ENCODE peak calls at places on chromosome 21, in six cellular contexts. One of them, this sample, is unnamed.

GRCh38 chr21:43782741-43783700 is 6.4 kb upstream of the RRP1 start:
- DNase-seq in OCI-LY7: no peak
- DNase-seq in stomach: no peak
- DNase-seq in lower lobe of right lung: no peak
- DNase-seq in left ventricle myocardium inferior: no peak
- DNase-seq in right cardiac atrium: no peak
- DNase-seq in this sample: no peak

GRCh38 chr21:29105218-29105617 is 25.2 kb upstream of the MAP3K7CL start:
- DNase-seq in stomach: no peak
- DNase-seq in lower lobe of right lung: no peak
- DNase-seq in right cardiac atrium: no peak
- DNase-seq in OCI-LY7: no peak
- DNase-seq in left ventricle myocardium inferior: no peak
- DNase-seq in this sample: no peak

GRCh38 chr21:22880573-22880972 is 1882.4 kb downstream of the NCAM2 start:
- DNase-seq in right cardiac atrium: no peak
- DNase-seq in left ventricle myocardium inferior: no peak
- DNase-seq in lower lobe of right lung: no peak
- DNase-seq in OCI-LY7: no peak
- DNase-seq in stomach: no peak
- DNase-seq in this sample: no peak

GRCh38 chr21:23853796-23854379 is 1753.4 kb downstream of the MRPL39 start:
- DNase-seq in OCI-LY7: peak; percentile 2
- DNase-seq in left ventricle myocardium inferior: no peak
- DNase-seq in lower lobe of right lung: no peak
- DNase-seq in stomach: no peak
- DNase-seq in right cardiac atrium: no peak
- DNase-seq in this sample: peak; percentile 22

GRCh38 chr21:36846624-36847023 is 119.8 kb downstream of the HLCS start:
- DNase-seq in left ventricle myocardium inferior: no peak
- DNase-seq in lower lobe of right lung: no peak
- DNase-seq in OCI-LY7: no peak
- DNase-seq in stomach: no peak
- DNase-seq in right cardiac atrium: no peak
- DNase-seq in this sample: no peak

GRCh38 chr21:26135520-26135919 is 35.0 kb downstream of the APP start:
- DNase-seq in lower lobe of right lung: no peak
- DNase-seq in left ventricle myocardium inferior: no peak
- DNase-seq in stomach: no peak
- DNase-seq in right cardiac atrium: no peak
- DNase-seq in OCI-LY7: no peak
- DNase-seq in this sample: no peak

GRCh38 chr21:26469789-26470188 is 103.3 kb downstream of the CYYR1 start:
- DNase-seq in right cardiac atrium: peak; percentile 2
- DNase-seq in lower lobe of right lung: no peak
- DNase-seq in stomach: no peak
- DNase-seq in OCI-LY7: no peak
- DNase-seq in left ventricle myocardium inferior: no peak
- DNase-seq in this sample: no peak

GRCh38 chr21:30408782-30409494 is 13.1 kb downstream of the KRTAP13-1 start:
- DNase-seq in right cardiac atrium: peak; percentile 46
- DNase-seq in lower lobe of right lung: peak; percentile 69
- DNase-seq in stomach: peak; percentile 66
- DNase-seq in OCI-LY7: no peak
- DNase-seq in left ventricle myocardium inferior: no peak
- DNase-seq in this sample: peak; percentile 34

GRCh38 chr21:41168391-41169257 is 664 bp downstream of the BACE2 start:
- DNase-seq in left ventricle myocardium inferior: peak; percentile 42
- DNase-seq in stomach: peak; percentile 56
- DNase-seq in right cardiac atrium: peak; percentile 79
- DNase-seq in OCI-LY7: no peak
- DNase-seq in lower lobe of right lung: peak; percentile 55
- DNase-seq in this sample: no peak

GRCh38 chr21:36323032-36323431 is 3.0 kb downstream of the MORC3 start:
- DNase-seq in right cardiac atrium: no peak
- DNase-seq in stomach: no peak
- DNase-seq in OCI-LY7: no peak
- DNase-seq in left ventricle myocardium inferior: no peak
- DNase-seq in lower lobe of right lung: no peak
- DNase-seq in this sample: no peak

GRCh38 chr21:40466893-40467483 is 380.0 kb downstream of the DSCAM start:
- DNase-seq in stomach: no peak
- DNase-seq in OCI-LY7: peak; percentile 4
- DNase-seq in lower lobe of right lung: no peak
- DNase-seq in right cardiac atrium: no peak
- DNase-seq in left ventricle myocardium inferior: no peak
- DNase-seq in this sample: peak; percentile 2

GRCh38 chr21:34613679-34614442 is 1.1 kb downstream of the RCAN1 start:
- DNase-seq in OCI-LY7: no peak
- DNase-seq in lower lobe of right lung: no peak
- DNase-seq in stomach: no peak
- DNase-seq in left ventricle myocardium inferior: no peak
- DNase-seq in right cardiac atrium: no peak
- DNase-seq in this sample: no peak

GRCh38 chr21:26945916-26946315 is 21.0 kb downstream of the ADAMTS5 start:
- DNase-seq in lower lobe of right lung: peak; percentile 49
- DNase-seq in left ventricle myocardium inferior: peak; percentile 35
- DNase-seq in right cardiac atrium: no peak
- DNase-seq in OCI-LY7: no peak
- DNase-seq in stomach: no peak
- DNase-seq in this sample: no peak

GRCh38 chr21:44285547-44285992 is at the start of gene AIRE:
- DNase-seq in lower lobe of right lung: no peak
- DNase-seq in left ventricle myocardium inferior: no peak
- DNase-seq in stomach: no peak
- DNase-seq in right cardiac atrium: peak; percentile 62
- DNase-seq in OCI-LY7: no peak
- DNase-seq in this sample: no peak

GRCh38 chr21:38351961-38352521 is 95.2 kb downstream of the KCNJ15 start:
- DNase-seq in left ventricle myocardium inferior: no peak
- DNase-seq in OCI-LY7: no peak
- DNase-seq in right cardiac atrium: no peak
- DNase-seq in stomach: no peak
- DNase-seq in lower lobe of right lung: no peak
- DNase-seq in this sample: no peak

GRCh38 chr21:35562876-35563275 is 497.4 kb downstream of the SETD4 start:
- DNase-seq in left ventricle myocardium inferior: no peak
- DNase-seq in stomach: no peak
- DNase-seq in OCI-LY7: no peak
- DNase-seq in right cardiac atrium: no peak
- DNase-seq in lower lobe of right lung: no peak
- DNase-seq in this sample: no peak

GRCh38 chr21:38997756-38998155 is 185.5 kb downstream of the PSMG1 start:
- DNase-seq in OCI-LY7: no peak
- DNase-seq in right cardiac atrium: no peak
- DNase-seq in left ventricle myocardium inferior: no peak
- DNase-seq in stomach: no peak
- DNase-seq in lower lobe of right lung: no peak
- DNase-seq in this sample: no peak

GRCh38 chr21:33789697-33790096 is 125.9 kb downstream of the ATP5PO start:
- DNase-seq in left ventricle myocardium inferior: no peak
- DNase-seq in right cardiac atrium: no peak
- DNase-seq in stomach: no peak
- DNase-seq in OCI-LY7: no peak
- DNase-seq in lower lobe of right lung: no peak
- DNase-seq in this sample: no peak

GRCh38 chr21:25456672-25457071 is 150.6 kb downstream of the MRPL39 start:
- DNase-seq in right cardiac atrium: no peak
- DNase-seq in lower lobe of right lung: no peak
- DNase-seq in left ventricle myocardium inferior: no peak
- DNase-seq in stomach: peak; percentile 47
- DNase-seq in OCI-LY7: no peak
- DNase-seq in this sample: no peak

DNA sequence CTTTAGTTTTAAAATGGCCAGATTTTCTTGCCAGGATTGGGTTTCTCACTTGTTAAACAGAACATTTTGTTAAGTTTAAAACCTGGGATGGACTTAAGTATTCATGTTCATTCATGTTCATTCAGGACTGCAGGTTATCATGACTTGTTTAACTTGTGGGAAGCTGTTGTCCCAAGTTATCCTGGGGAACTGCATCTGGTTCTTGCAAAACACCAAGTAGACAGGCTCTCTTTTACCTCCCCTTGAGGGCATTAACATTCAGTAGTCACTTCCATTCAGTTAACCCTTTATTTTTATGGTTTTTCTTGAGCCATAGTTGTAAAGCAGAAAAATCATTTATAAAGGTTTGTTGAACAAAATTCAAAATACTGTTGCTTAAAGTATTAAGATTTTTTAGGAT is 8.1 kb downstream of the SOD1 start:
- DNase-seq in lower lobe of right lung: no peak
- DNase-seq in OCI-LY7: no peak
- DNase-seq in right cardiac atrium: no peak
- DNase-seq in stomach: no peak
- DNase-seq in left ventricle myocardium inferior: no peak
- DNase-seq in this sample: no peak
- H3K27ac ChIP-seq in lower lobe of right lung: no peak overlapping the region
- H3K27ac ChIP-seq in OCI-LY7: no peak overlapping the region
- H3K27ac ChIP-seq in right cardiac atrium: no peak overlapping the region
- H3K27ac ChIP-seq in stomach: no peak overlapping the region
- H3K27ac ChIP-seq in left ventricle myocardium inferior: no peak overlapping the region
- H3K27ac ChIP-seq in this sample: no peak overlapping the region

DNA sequence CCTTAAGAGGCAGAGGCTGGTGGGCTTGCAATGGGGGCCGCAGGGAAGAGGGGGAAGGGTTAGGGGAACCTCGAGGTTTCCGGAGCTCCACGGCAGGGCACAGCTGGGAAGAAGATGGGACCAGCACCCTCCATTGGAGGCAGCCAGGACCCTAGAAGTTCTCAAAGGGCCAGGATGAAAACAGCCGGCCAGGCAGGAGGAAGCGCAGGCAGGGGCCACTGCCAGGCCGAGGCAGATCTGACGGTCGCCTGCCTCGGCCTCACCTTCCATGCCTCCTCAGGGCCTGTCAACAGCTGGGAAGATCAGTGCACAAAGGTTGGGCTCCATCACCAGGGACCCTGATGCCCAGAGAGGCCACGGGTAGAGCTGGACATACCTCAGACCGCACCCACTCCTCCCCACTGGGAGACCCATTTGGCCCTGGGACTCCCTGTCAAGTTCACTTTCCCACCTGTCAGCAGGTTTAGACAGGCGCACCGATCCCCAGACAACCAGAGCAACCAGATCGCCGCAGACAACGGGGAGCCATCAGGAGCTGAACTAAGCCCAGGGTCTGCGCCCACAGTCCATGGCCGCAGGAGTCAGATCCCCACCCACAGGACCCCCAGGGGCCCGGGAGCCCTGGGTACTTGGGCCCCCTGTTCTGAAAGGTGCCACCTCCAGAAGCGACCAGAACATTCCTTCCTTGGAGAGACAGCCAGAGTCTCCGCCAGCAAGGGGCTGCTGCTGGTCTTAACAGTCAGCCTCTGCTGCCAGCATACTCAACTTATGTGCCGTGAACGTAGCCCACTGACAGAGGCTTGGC is 2.2 kb downstream of the SLC19A1 start:
- DNase-seq in lower lobe of right lung: peak; percentile 39
- DNase-seq in left ventricle myocardium inferior: peak; percentile 10
- DNase-seq in OCI-LY7: no peak
- DNase-seq in stomach: peak; percentile 24
- DNase-seq in right cardiac atrium: peak; percentile 49
- DNase-seq in this sample: no peak
- H3K4me1 ChIP-seq in lower lobe of right lung: peaks cover 18% of the 10 kb centered on the region
- H3K4me1 ChIP-seq in left ventricle myocardium inferior: peaks cover 26% of the 10 kb centered on the region
- H3K4me1 ChIP-seq in OCI-LY7: no peaks in the 10 kb centered on the region
- H3K4me1 ChIP-seq in stomach: peaks cover 21% of the 10 kb centered on the region
- H3K4me1 ChIP-seq in right cardiac atrium: peaks cover under 1% of the 10 kb centered on the region
- H3K4me1 ChIP-seq in this sample: peaks cover 20% of the 10 kb centered on the region

GRCh38 chr21:42313501-42313969 is 1.7 kb downstream of the TFF3 start:
- DNase-seq in stomach: peak; percentile 53
- DNase-seq in left ventricle myocardium inferior: no peak
- DNase-seq in right cardiac atrium: peak; percentile 68
- DNase-seq in OCI-LY7: no peak
- DNase-seq in lower lobe of right lung: no peak
- DNase-seq in this sample: no peak

GRCh38 chr21:42316891-42317290 is 1.7 kb upstream of the TFF3 start:
- DNase-seq in right cardiac atrium: no peak
- DNase-seq in lower lobe of right lung: no peak
- DNase-seq in OCI-LY7: no peak
- DNase-seq in stomach: no peak
- DNase-seq in left ventricle myocardium inferior: no peak
- DNase-seq in this sample: no peak

GRCh38 chr21:42315296-42315891 is at the start of gene TFF3:
- DNase-seq in left ventricle myocardium inferior: no peak
- DNase-seq in OCI-LY7: no peak
- DNase-seq in right cardiac atrium: no peak
- DNase-seq in stomach: peak; percentile 64
- DNase-seq in lower lobe of right lung: no peak
- DNase-seq in this sample: no peak

GRCh38 chr21:42312626-42313104 is 2.5 kb downstream of the TFF3 start:
- DNase-seq in OCI-LY7: no peak
- DNase-seq in lower lobe of right lung: no peak
- DNase-seq in left ventricle myocardium inferior: no peak
- DNase-seq in right cardiac atrium: no peak
- DNase-seq in stomach: no peak
- DNase-seq in this sample: no peak

DNA sequence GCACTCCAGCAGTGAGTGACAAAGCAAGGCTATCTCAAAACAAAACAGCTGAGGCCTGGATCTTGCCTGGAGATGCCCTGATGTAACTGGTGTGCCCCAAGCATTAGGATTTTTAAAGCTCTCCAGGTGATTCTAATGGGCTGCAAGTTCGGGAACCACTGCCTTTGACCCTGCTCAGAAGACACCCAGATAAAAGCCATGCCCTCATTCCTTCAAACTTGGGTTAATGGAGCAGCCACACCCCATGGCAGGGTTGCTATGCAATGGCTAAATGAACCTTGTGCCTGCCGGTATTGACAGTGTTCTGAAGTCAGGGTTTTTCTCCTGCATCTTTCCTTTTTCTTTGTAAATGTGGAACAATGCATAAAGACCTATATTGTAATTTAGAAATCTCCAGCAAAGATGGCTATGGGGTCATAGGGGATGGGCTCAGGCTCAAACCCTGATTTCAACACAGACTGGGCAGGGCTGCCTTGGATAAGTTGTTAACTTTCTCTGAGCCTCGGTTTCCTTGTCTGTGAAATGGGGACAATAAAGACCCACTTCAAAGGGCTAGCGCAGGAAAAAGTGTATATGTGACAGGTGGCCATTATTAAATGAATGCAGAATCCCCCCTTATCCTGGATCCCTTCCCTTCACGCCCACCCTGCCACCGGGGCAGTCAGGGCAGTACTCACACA is 453 bp downstream of the TFF3 start:
- DNase-seq in stomach: no peak
- DNase-seq in OCI-LY7: no peak
- DNase-seq in right cardiac atrium: no peak
- DNase-seq in lower lobe of right lung: no peak
- DNase-seq in left ventricle myocardium inferior: no peak
- DNase-seq in this sample: no peak
- H3K9me3 ChIP-seq in stomach: no peaks in the 10 kb centered on the region
- H3K9me3 ChIP-seq in OCI-LY7: no peaks in the 10 kb centered on the region
- H3K9me3 ChIP-seq in right cardiac atrium: no peaks in the 10 kb centered on the region
- H3K9me3 ChIP-seq in lower lobe of right lung: no peaks in the 10 kb centered on the region
- H3K9me3 ChIP-seq in left ventricle myocardium inferior: no peaks in the 10 kb centered on the region
- H3K9me3 ChIP-seq in this sample: no peaks in the 10 kb centered on the region

DNA sequence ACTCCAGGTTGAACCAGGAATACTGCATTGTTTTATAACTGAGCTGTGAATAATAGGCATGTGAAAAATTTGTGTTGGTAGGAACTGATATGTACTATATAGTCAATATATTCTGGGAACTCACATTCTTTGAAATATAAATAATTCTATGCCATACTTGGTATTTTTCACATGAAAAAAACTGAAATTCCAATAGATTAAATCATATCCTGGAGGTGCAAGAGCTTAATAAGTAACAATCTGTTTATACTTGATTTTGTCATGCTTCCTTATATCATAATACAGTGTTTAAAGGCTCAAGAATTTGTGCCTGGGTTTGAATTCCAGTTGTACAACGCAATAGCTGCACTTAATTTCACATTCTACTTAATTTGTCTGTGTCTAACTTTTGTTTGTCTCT is 387.0 kb downstream of the USP25 start:
- DNase-seq in stomach: no peak
- DNase-seq in right cardiac atrium: no peak
- DNase-seq in left ventricle myocardium inferior: no peak
- DNase-seq in OCI-LY7: no peak
- DNase-seq in lower lobe of right lung: no peak
- DNase-seq in this sample: no peak
- H3K27ac ChIP-seq in stomach: no peak overlapping the region
- H3K27ac ChIP-seq in right cardiac atrium: no peak overlapping the region
- H3K27ac ChIP-seq in left ventricle myocardium inferior: peak overlapping the region; percentile 63
- H3K27ac ChIP-seq in OCI-LY7: no peak overlapping the region
- H3K27ac ChIP-seq in lower lobe of right lung: no peak overlapping the region
- H3K27ac ChIP-seq in this sample: no peak overlapping the region